ENCODE peak calls at places on chromosomes 4 and X, in four cellular contexts. One of them, this sample, is unnamed.

GRCh38 chr4:90127706-90128345 is 632 bp downstream of the CCSER1 start:
- DNase-seq in K562: no peak
- DNase-seq in HepG2: no peak
- DNase-seq in GM12878: no peak
- DNase-seq in this sample: no peak

GRCh38 chrX:34483980-34484379 is 173.1 kb downstream of the TMEM47 start:
- DNase-seq in K562: no peak
- DNase-seq in HepG2: no peak
- DNase-seq in GM12878: no peak
- DNase-seq in this sample: no peak

GRCh38 chr4:103365285-103365684 is 167.1 kb upstream of the CENPE start:
- DNase-seq in K562: no peak
- DNase-seq in HepG2: no peak
- DNase-seq in GM12878: no peak
- DNase-seq in this sample: no peak

GRCh38 chr4:179415842-179416223 is 1973.6 kb upstream of the AGA start:
- DNase-seq in K562: no peak
- DNase-seq in HepG2: no peak
- DNase-seq in GM12878: no peak
- DNase-seq in this sample: no peak

GRCh38 chr4:123259676-123260428 is 136.7 kb upstream of the SPRY1 start:
- DNase-seq in K562: no peak
- DNase-seq in HepG2: no peak
- DNase-seq in GM12878: no peak
- DNase-seq in this sample: no peak

GRCh38 chr4:147456706-147457105 is 24.2 kb upstream of the EDNRA start:
- DNase-seq in K562: no peak
- DNase-seq in HepG2: no peak
- DNase-seq in GM12878: no peak
- DNase-seq in this sample: no peak

GRCh38 chrX:7088968-7089615 is 58.4 kb upstream of the STS start:
- DNase-seq in K562: peak; percentile 7
- DNase-seq in HepG2: no peak
- DNase-seq in GM12878: no peak
- DNase-seq in this sample: no peak

GRCh38 chrX:16512401-16512776 is 137.6 kb upstream of the S100G start:
- DNase-seq in K562: no peak
- DNase-seq in HepG2: peak; percentile 6
- DNase-seq in GM12878: no peak
- DNase-seq in this sample: no peak

GRCh38 chrX:32874839-32875238 is 336.5 kb downstream of the DMD start:
- DNase-seq in K562: no peak
- DNase-seq in HepG2: no peak
- DNase-seq in GM12878: no peak
- DNase-seq in this sample: no peak

GRCh38 chr4:4574792-4575191 is 32.9 kb upstream of the STX18 start:
- DNase-seq in K562: peak; percentile 4
- DNase-seq in HepG2: no peak
- DNase-seq in GM12878: no peak
- DNase-seq in this sample: no peak

GRCh38 chrX:103446665-103447302 is 70.4 kb downstream of the BEX3 start:
- DNase-seq in K562: no peak
- DNase-seq in HepG2: no peak
- DNase-seq in GM12878: no peak
- DNase-seq in this sample: no peak

GRCh38 chrX:19709812-19710518 is 177.4 kb downstream of the SH3KBP1 start:
- DNase-seq in K562: peak; percentile 5
- DNase-seq in HepG2: no peak
- DNase-seq in GM12878: no peak
- DNase-seq in this sample: no peak

GRCh38 chr4:37620174-37620573 is 66.0 kb downstream of the RELL1 start:
- DNase-seq in K562: no peak
- DNase-seq in HepG2: no peak
- DNase-seq in GM12878: no peak
- DNase-seq in this sample: no peak

GRCh38 chr4:176753049-176753448 is 39.7 kb downstream of the VEGFC start:
- DNase-seq in K562: no peak
- DNase-seq in HepG2: no peak
- DNase-seq in GM12878: no peak
- DNase-seq in this sample: no peak

GRCh38 chr4:80228460-80228859 is 31.2 kb downstream of the PRDM8 start:
- DNase-seq in K562: no peak
- DNase-seq in HepG2: no peak
- DNase-seq in GM12878: no peak
- DNase-seq in this sample: no peak

GRCh38 chr4:76883147-76883546 is 14.8 kb downstream of the SOWAHB start:
- DNase-seq in K562: no peak
- DNase-seq in HepG2: no peak
- DNase-seq in GM12878: no peak
- DNase-seq in this sample: no peak

GRCh38 chr4:5143306-5143861 is 92.1 kb downstream of the STK32B start:
- DNase-seq in K562: no peak
- DNase-seq in HepG2: no peak
- DNase-seq in GM12878: no peak
- DNase-seq in this sample: no peak

GRCh38 chr4:38021751-38022150 is 61.6 kb downstream of the PTTG2 start:
- DNase-seq in K562: no peak
- DNase-seq in HepG2: no peak
- DNase-seq in GM12878: no peak
- DNase-seq in this sample: no peak

GRCh38 chr4:22672944-22673343 is 19.8 kb upstream of the GBA3 start:
- DNase-seq in K562: no peak
- DNase-seq in HepG2: no peak
- DNase-seq in GM12878: no peak
- DNase-seq in this sample: no peak

GRCh38 chr4:2714071-2714770 is 41.9 kb downstream of the TNIP2 start:
- DNase-seq in K562: no peak
- DNase-seq in HepG2: no peak
- DNase-seq in GM12878: no peak
- DNase-seq in this sample: no peak

GRCh38 chrX:151370906-151371305 is 26.1 kb upstream of the VMA21 start:
- DNase-seq in K562: peak; percentile 5
- DNase-seq in HepG2: peak; percentile 1
- DNase-seq in GM12878: no peak
- DNase-seq in this sample: peak; percentile 63

GRCh38 chr4:129220254-129220653 is 124.3 kb downstream of the C4orf33 start:
- DNase-seq in K562: no peak
- DNase-seq in HepG2: no peak
- DNase-seq in GM12878: no peak
- DNase-seq in this sample: no peak

GRCh38 chrX:28847423-28847822 is 260.2 kb downstream of the IL1RAPL1 start:
- DNase-seq in K562: no peak
- DNase-seq in HepG2: no peak
- DNase-seq in GM12878: no peak
- DNase-seq in this sample: no peak

GRCh38 chrX:110407910-110408545 is 49.4 kb downstream of the RTL9 start:
- DNase-seq in K562: peak; percentile 82
- DNase-seq in HepG2: peak; percentile 37
- DNase-seq in GM12878: no peak
- DNase-seq in this sample: no peak

GRCh38 chr4:187172340-187172761 is 448.7 kb upstream of the FAT1 start:
- DNase-seq in K562: no peak
- DNase-seq in HepG2: no peak
- DNase-seq in GM12878: no peak
- DNase-seq in this sample: no peak

GRCh38 chr4:138192113-138192512 is 50.0 kb downstream of the SLC7A11 start:
- DNase-seq in K562: peak; percentile 18
- DNase-seq in HepG2: peak; percentile 68
- DNase-seq in GM12878: no peak
- DNase-seq in this sample: no peak

GRCh38 chr4:90745176-90745575 is 618.0 kb downstream of the CCSER1 start:
- DNase-seq in K562: no peak
- DNase-seq in HepG2: no peak
- DNase-seq in GM12878: no peak
- DNase-seq in this sample: no peak

GRCh38 chrX:150164971-150165605 is 198.0 kb upstream of the MAMLD1 start:
- DNase-seq in K562: no peak
- DNase-seq in HepG2: no peak
- DNase-seq in GM12878: no peak
- DNase-seq in this sample: no peak

GRCh38 chrX:106005684-106006083 is 32.8 kb downstream of the SERPINA7 start:
- DNase-seq in K562: no peak
- DNase-seq in HepG2: peak; percentile 58
- DNase-seq in GM12878: no peak
- DNase-seq in this sample: no peak
- TF ChIP-seq CBX5 in K562: no peak
- TF ChIP-seq CBX5 in HepG2: no peak
- TF ChIP-seq CBX5 in GM12878: no peak
- TF ChIP-seq CBX5 in this sample: no peak

DNA sequence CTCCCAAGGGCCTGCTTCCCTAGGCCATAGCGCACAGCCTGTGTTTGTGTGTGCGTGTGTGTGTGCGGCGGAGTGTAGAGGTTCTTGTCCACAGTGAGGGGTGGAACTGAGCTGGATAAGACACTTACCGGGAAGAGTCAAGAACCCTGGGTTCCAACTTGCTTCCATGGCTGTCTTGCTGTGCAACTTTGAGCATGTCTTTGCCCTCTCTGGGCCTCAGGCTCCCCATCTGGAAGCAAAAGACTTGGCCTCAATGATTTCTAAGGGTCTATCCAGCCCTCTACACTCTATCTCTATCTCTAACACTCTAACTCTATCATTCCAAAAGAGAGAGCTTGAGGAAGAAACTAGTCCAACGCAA is 121.3 kb upstream of the PJA1 start:
- DNase-seq in K562: no peak
- DNase-seq in HepG2: no peak
- DNase-seq in GM12878: no peak
- DNase-seq in this sample: no peak
- TF ChIP-seq CBX5 in K562: no peak
- TF ChIP-seq CBX5 in HepG2: no peak
- TF ChIP-seq CBX5 in GM12878: no peak
- TF ChIP-seq CBX5 in this sample: no peak

DNA sequence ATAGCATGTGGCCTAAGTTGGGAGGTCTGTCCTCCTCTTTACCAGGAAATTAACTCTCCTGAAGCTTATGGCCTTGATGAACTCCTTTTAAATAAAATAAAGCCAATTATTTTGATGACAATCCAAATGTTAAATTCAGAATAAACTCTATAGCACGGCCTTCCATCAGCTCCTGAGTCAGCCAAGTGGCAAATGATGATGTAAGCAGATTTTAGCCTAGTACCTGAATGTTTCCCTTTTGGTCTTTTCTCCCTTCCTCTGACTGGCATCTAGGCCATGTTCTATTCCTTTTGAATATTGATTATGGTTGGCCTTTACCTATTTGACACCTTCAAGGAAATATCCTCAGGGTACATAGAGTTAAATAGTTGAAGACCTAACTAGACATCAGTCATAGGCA is 76.2 kb downstream of the PARM1 start:
- DNase-seq in K562: no peak
- DNase-seq in HepG2: no peak
- DNase-seq in GM12878: no peak
- DNase-seq in this sample: no peak
- TF ChIP-seq CBX5 in K562: no peak
- TF ChIP-seq CBX5 in HepG2: no peak
- TF ChIP-seq CBX5 in GM12878: no peak
- TF ChIP-seq CBX5 in this sample: no peak

GRCh38 chr4:78296261-78296660 is 239.1 kb downstream of the FRAS1 start:
- DNase-seq in K562: no peak
- DNase-seq in HepG2: no peak
- DNase-seq in GM12878: no peak
- DNase-seq in this sample: no peak

GRCh38 chr4:78297075-78297815 is 240.1 kb downstream of the FRAS1 start:
- DNase-seq in K562: no peak
- DNase-seq in HepG2: no peak
- DNase-seq in GM12878: peak; percentile 27
- DNase-seq in this sample: no peak

GRCh38 chr4:78299565-78299972 is 242.4 kb downstream of the FRAS1 start:
- DNase-seq in K562: no peak
- DNase-seq in HepG2: peak; percentile 30
- DNase-seq in GM12878: peak; percentile 23
- DNase-seq in this sample: no peak

GRCh38 chr4:78293841-78294301 is 236.7 kb downstream of the FRAS1 start:
- DNase-seq in K562: no peak
- DNase-seq in HepG2: no peak
- DNase-seq in GM12878: no peak
- DNase-seq in this sample: no peak

DNA sequence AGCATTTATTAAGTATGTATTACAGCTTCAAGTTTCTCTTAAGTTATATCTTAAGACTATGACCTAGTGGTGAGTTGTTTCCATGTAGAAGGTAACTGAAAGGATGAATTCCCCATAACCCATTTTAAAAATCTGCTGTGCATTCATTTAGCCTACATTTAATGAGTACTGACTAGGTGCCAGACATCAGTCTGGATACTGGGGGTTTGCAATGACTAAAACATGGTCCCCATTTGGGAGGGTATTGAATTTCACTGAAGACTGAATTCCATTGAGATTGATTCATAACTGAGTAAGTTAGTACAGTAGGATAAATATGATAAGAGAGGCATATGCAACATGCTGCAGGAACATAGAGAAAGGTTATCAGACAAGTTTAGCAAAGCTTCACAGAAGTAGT is 241.5 kb downstream of the FRAS1 start:
- DNase-seq in K562: no peak
- DNase-seq in HepG2: no peak
- DNase-seq in GM12878: no peak
- DNase-seq in this sample: no peak
- TF ChIP-seq CBX5 in K562: no peak
- TF ChIP-seq CBX5 in HepG2: no peak
- TF ChIP-seq CBX5 in GM12878: no peak
- TF ChIP-seq CBX5 in this sample: no peak

GRCh38 chrX:115392871-115393270 is 103.4 kb downstream of the LUZP4 start:
- DNase-seq in K562: no peak
- DNase-seq in HepG2: no peak
- DNase-seq in GM12878: no peak
- DNase-seq in this sample: no peak

GRCh38 chrX:115388879-115389278 is 99.4 kb downstream of the LUZP4 start:
- DNase-seq in K562: no peak
- DNase-seq in HepG2: no peak
- DNase-seq in GM12878: no peak
- DNase-seq in this sample: no peak

GRCh38 chrX:115392031-115392430 is 102.5 kb downstream of the LUZP4 start:
- DNase-seq in K562: no peak
- DNase-seq in HepG2: peak; percentile 27
- DNase-seq in GM12878: no peak
- DNase-seq in this sample: no peak

GRCh38 chrX:115387327-115387726 is 97.8 kb downstream of the LUZP4 start:
- DNase-seq in K562: no peak
- DNase-seq in HepG2: no peak
- DNase-seq in GM12878: no peak
- DNase-seq in this sample: no peak

GRCh38 chrX:115393271-115393670 is 103.8 kb downstream of the LUZP4 start:
- DNase-seq in K562: no peak
- DNase-seq in HepG2: peak; percentile 46
- DNase-seq in GM12878: no peak
- DNase-seq in this sample: no peak
- TF ChIP-seq CBX5 in K562: no peak
- TF ChIP-seq CBX5 in HepG2: no peak
- TF ChIP-seq CBX5 in GM12878: no peak
- TF ChIP-seq CBX5 in this sample: no peak

GRCh38 chr4:6953751-6954380 is 44.2 kb downstream of the TBC1D14 start:
- DNase-seq in K562: peak; percentile 84
- DNase-seq in HepG2: no peak
- DNase-seq in GM12878: no peak
- DNase-seq in this sample: peak; percentile 86
- TF ChIP-seq CBX5 in K562: no peak
- TF ChIP-seq CBX5 in HepG2: peak; percentile 7
- TF ChIP-seq CBX5 in GM12878: no peak
- TF ChIP-seq CBX5 in this sample: no peak